ENCODE peak calls at places on chromosomes 1 and 21, in eight cellular contexts. One of them, this sample, is unnamed.
A peak's percentile ranks its signal among the peaks of the same experiment; 100 is the strongest.

GRCh38 chr21:45404726-45405270 is at the start of gene COL18A1:
- DNase-seq in cardiac muscle cell: peak; percentile 57
- DNase-seq in left ventricle myocardium inferior: peak; percentile 78
- DNase-seq in PC-9: no peak
- DNase-seq in hepatocyte: peak; percentile 88
- DNase-seq in lower lobe of right lung: peak; percentile 64
- DNase-seq in transverse colon: peak; percentile 29
- DNase-seq in neural progenitor cell: peak; percentile 90
- DNase-seq in this sample: no peak

GRCh38 chr1:157198619-157199420 is 60.6 kb upstream of the ETV3 start:
- DNase-seq in cardiac muscle cell: no peak
- DNase-seq in left ventricle myocardium inferior: no peak
- DNase-seq in PC-9: peak; percentile 41
- DNase-seq in hepatocyte: peak; percentile 71
- DNase-seq in lower lobe of right lung: peak; percentile 80
- DNase-seq in transverse colon: no peak
- DNase-seq in neural progenitor cell: no peak
- DNase-seq in this sample: no peak

GRCh38 chr1:208122612-208123358 is 121.4 kb downstream of the PLXNA2 start:
- DNase-seq in cardiac muscle cell: no peak
- DNase-seq in left ventricle myocardium inferior: no peak
- DNase-seq in PC-9: no peak
- DNase-seq in hepatocyte: no peak
- DNase-seq in lower lobe of right lung: no peak
- DNase-seq in transverse colon: no peak
- DNase-seq in neural progenitor cell: no peak
- DNase-seq in this sample: no peak

GRCh38 chr1:10309240-10310011 is 89.4 kb upstream of the PGD start:
- DNase-seq in cardiac muscle cell: no peak
- DNase-seq in left ventricle myocardium inferior: no peak
- DNase-seq in PC-9: no peak
- DNase-seq in hepatocyte: no peak
- DNase-seq in lower lobe of right lung: no peak
- DNase-seq in transverse colon: no peak
- DNase-seq in neural progenitor cell: no peak
- DNase-seq in this sample: no peak

GRCh38 chr21:22575165-22575584 is 1577.0 kb downstream of the NCAM2 start:
- DNase-seq in cardiac muscle cell: no peak
- DNase-seq in left ventricle myocardium inferior: no peak
- DNase-seq in PC-9: no peak
- DNase-seq in hepatocyte: peak; percentile 41
- DNase-seq in lower lobe of right lung: no peak
- DNase-seq in transverse colon: no peak
- DNase-seq in neural progenitor cell: peak; percentile 71
- DNase-seq in this sample: no peak

GRCh38 chr1:59455206-59455605 is 158.3 kb downstream of the FGGY start:
- DNase-seq in cardiac muscle cell: peak; percentile 50
- DNase-seq in left ventricle myocardium inferior: no peak
- DNase-seq in PC-9: peak; percentile 60
- DNase-seq in hepatocyte: no peak
- DNase-seq in lower lobe of right lung: no peak
- DNase-seq in transverse colon: no peak
- DNase-seq in neural progenitor cell: no peak
- DNase-seq in this sample: no peak

GRCh38 chr1:6423321-6423999 is 1.1 kb upstream of the ESPN start:
- DNase-seq in cardiac muscle cell: peak; percentile 49
- DNase-seq in left ventricle myocardium inferior: no peak
- DNase-seq in PC-9: peak; percentile 80
- DNase-seq in hepatocyte: peak; percentile 83
- DNase-seq in lower lobe of right lung: peak; percentile 79
- DNase-seq in transverse colon: peak; percentile 82
- DNase-seq in neural progenitor cell: peak; percentile 78
- DNase-seq in this sample: peak; percentile 52

GRCh38 chr1:224745388-224745787 is 129.3 kb downstream of the CNIH3 start:
- DNase-seq in cardiac muscle cell: no peak
- DNase-seq in left ventricle myocardium inferior: no peak
- DNase-seq in PC-9: no peak
- DNase-seq in hepatocyte: no peak
- DNase-seq in lower lobe of right lung: no peak
- DNase-seq in transverse colon: no peak
- DNase-seq in neural progenitor cell: no peak
- DNase-seq in this sample: no peak

GRCh38 chr1:205442051-205442721 is 13.7 kb downstream of the BLACAT1 start:
- DNase-seq in cardiac muscle cell: no peak
- DNase-seq in left ventricle myocardium inferior: no peak
- DNase-seq in PC-9: peak; percentile 90
- DNase-seq in hepatocyte: no peak
- DNase-seq in lower lobe of right lung: peak; percentile 62
- DNase-seq in transverse colon: no peak
- DNase-seq in neural progenitor cell: peak; percentile 82
- DNase-seq in this sample: no peak

GRCh38 chr1:205445653-205445955 is 10.2 kb downstream of the BLACAT1 start:
- DNase-seq in cardiac muscle cell: no peak
- DNase-seq in left ventricle myocardium inferior: no peak
- DNase-seq in PC-9: no peak
- DNase-seq in hepatocyte: no peak
- DNase-seq in lower lobe of right lung: no peak
- DNase-seq in transverse colon: no peak
- DNase-seq in neural progenitor cell: no peak
- DNase-seq in this sample: no peak

GRCh38 chr1:205444931-205445652 is 10.8 kb downstream of the BLACAT1 start:
- DNase-seq in cardiac muscle cell: peak; percentile 58
- DNase-seq in left ventricle myocardium inferior: no peak
- DNase-seq in PC-9: no peak
- DNase-seq in hepatocyte: no peak
- DNase-seq in lower lobe of right lung: no peak
- DNase-seq in transverse colon: peak; percentile 35
- DNase-seq in neural progenitor cell: peak; percentile 95
- DNase-seq in this sample: no peak

GRCh38 chr1:205443585-205444299 is 12.1 kb downstream of the BLACAT1 start:
- DNase-seq in cardiac muscle cell: no peak
- DNase-seq in left ventricle myocardium inferior: no peak
- DNase-seq in PC-9: no peak
- DNase-seq in hepatocyte: no peak
- DNase-seq in lower lobe of right lung: no peak
- DNase-seq in transverse colon: no peak
- DNase-seq in neural progenitor cell: no peak
- DNase-seq in this sample: no peak

DNA sequence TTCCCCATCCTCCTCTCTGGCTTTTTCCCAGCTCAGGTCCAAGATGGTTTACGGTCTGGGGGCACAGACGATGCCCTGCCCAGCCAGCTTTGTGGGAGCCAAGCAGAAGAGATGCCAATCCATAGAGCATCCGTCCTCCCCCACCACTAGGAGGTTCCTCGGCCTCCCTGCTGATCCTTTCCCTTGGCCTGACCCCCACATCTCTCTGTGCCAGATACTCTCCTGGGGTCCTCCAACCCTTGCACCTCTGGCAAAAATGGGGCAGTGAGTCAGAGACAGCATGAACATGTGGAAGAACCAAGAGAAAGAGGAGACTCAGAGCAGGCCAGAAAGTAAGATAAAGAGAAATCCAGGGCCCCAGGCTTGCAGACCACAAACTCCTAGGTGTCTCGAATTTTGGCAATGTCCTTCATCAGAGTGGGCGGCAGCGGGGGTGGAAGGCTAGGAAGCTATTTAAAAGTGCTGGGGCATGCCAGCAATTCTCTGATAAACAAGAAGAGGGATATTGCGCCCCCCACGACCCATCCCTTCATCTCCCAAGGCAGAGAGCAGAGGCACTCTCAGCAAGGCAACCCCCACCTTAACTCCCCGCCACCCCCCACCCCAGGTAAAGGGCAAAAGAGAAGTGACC is 11.4 kb downstream of the BLACAT1 start:
- DNase-seq in cardiac muscle cell: peak; percentile 45
- DNase-seq in left ventricle myocardium inferior: no peak
- DNase-seq in PC-9: no peak
- DNase-seq in hepatocyte: no peak
- DNase-seq in lower lobe of right lung: no peak
- DNase-seq in transverse colon: no peak
- DNase-seq in neural progenitor cell: no peak
- DNase-seq in this sample: no peak
- H3K27ac ChIP-seq in cardiac muscle cell: no peak overlapping the region
- H3K27ac ChIP-seq in left ventricle myocardium inferior: no peak overlapping the region
- H3K27ac ChIP-seq in PC-9: no peak overlapping the region
- H3K27ac ChIP-seq in hepatocyte: no peak overlapping the region
- H3K27ac ChIP-seq in lower lobe of right lung: no peak overlapping the region
- H3K27ac ChIP-seq in transverse colon: no peak overlapping the region
- H3K27ac ChIP-seq in neural progenitor cell: peak overlapping the region; percentile 82
- H3K27ac ChIP-seq in this sample: no peak overlapping the region

GRCh38 chr1:160520582-160520981 is 2.5 kb downstream of the SLAMF6 start:
- DNase-seq in cardiac muscle cell: no peak
- DNase-seq in left ventricle myocardium inferior: no peak
- DNase-seq in PC-9: no peak
- DNase-seq in hepatocyte: no peak
- DNase-seq in lower lobe of right lung: no peak
- DNase-seq in transverse colon: no peak
- DNase-seq in neural progenitor cell: no peak
- DNase-seq in this sample: no peak
- H3K4me3 ChIP-seq in cardiac muscle cell: no peak overlapping the region
- H3K4me3 ChIP-seq in left ventricle myocardium inferior: no peak overlapping the region
- H3K4me3 ChIP-seq in PC-9: no peak overlapping the region
- H3K4me3 ChIP-seq in hepatocyte: no peak overlapping the region
- H3K4me3 ChIP-seq in lower lobe of right lung: peak overlapping the region; percentile 38
- H3K4me3 ChIP-seq in transverse colon: no peak overlapping the region
- H3K4me3 ChIP-seq in neural progenitor cell: no peak overlapping the region
- H3K4me3 ChIP-seq in this sample: peak overlapping the region; percentile 51

GRCh38 chr1:4003846-4004505 is 103.9 kb upstream of the C1orf174 start:
- DNase-seq in cardiac muscle cell: no peak
- DNase-seq in left ventricle myocardium inferior: no peak
- DNase-seq in PC-9: no peak
- DNase-seq in hepatocyte: no peak
- DNase-seq in lower lobe of right lung: no peak
- DNase-seq in transverse colon: no peak
- DNase-seq in neural progenitor cell: no peak
- DNase-seq in this sample: no peak

GRCh38 chr1:4005431-4005830 is 105.4 kb upstream of the C1orf174 start:
- DNase-seq in cardiac muscle cell: no peak
- DNase-seq in left ventricle myocardium inferior: no peak
- DNase-seq in PC-9: no peak
- DNase-seq in hepatocyte: no peak
- DNase-seq in lower lobe of right lung: no peak
- DNase-seq in transverse colon: no peak
- DNase-seq in neural progenitor cell: no peak
- DNase-seq in this sample: no peak

GRCh38 chr1:4010284-4010683 is 110.2 kb upstream of the C1orf174 start:
- DNase-seq in cardiac muscle cell: no peak
- DNase-seq in left ventricle myocardium inferior: no peak
- DNase-seq in PC-9: no peak
- DNase-seq in hepatocyte: no peak
- DNase-seq in lower lobe of right lung: no peak
- DNase-seq in transverse colon: no peak
- DNase-seq in neural progenitor cell: no peak
- DNase-seq in this sample: no peak

GRCh38 chr1:4004635-4005430 is 104.8 kb upstream of the C1orf174 start:
- DNase-seq in cardiac muscle cell: no peak
- DNase-seq in left ventricle myocardium inferior: no peak
- DNase-seq in PC-9: no peak
- DNase-seq in hepatocyte: no peak
- DNase-seq in lower lobe of right lung: no peak
- DNase-seq in transverse colon: no peak
- DNase-seq in neural progenitor cell: no peak
- DNase-seq in this sample: no peak

DNA sequence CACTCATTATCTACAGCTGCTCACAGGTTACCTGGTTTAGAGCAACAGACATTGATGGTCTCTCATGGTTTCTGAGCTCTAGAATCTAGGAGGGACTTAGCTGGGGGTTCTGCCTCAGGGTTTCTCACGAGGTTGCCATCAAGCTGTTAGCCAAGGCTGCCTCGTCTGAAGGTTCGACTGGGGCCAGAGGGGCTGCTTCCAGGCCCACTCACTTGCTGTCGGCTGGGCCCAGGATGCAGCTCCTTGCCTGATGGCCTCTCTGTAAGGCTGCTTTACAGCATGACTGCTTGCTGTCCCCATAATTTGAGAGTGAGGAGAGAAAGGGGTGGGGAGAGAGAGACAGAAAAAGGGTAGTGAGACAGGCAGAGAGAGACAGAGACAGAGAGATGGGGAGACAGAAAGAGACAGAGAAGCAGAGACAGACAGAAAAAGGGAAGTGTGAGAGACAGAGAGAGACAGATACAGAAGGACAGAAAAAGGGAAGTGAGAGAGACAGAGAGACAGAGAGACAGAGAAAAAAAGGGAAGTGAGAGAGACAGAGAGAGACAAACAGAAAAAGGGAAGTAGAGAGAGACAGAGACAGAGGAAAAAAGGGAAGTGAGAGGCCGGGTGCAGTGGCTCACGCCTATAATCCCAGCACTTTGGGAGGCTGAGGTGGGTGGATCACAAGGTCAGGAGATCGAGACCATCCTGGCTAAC is 106.8 kb upstream of the C1orf174 start:
- DNase-seq in cardiac muscle cell: no peak
- DNase-seq in left ventricle myocardium inferior: no peak
- DNase-seq in PC-9: no peak
- DNase-seq in hepatocyte: no peak
- DNase-seq in lower lobe of right lung: no peak
- DNase-seq in transverse colon: no peak
- DNase-seq in neural progenitor cell: no peak
- DNase-seq in this sample: no peak
- H3K27ac ChIP-seq in cardiac muscle cell: no peak overlapping the region
- H3K27ac ChIP-seq in left ventricle myocardium inferior: no peak overlapping the region
- H3K27ac ChIP-seq in PC-9: no peak overlapping the region
- H3K27ac ChIP-seq in hepatocyte: no peak overlapping the region
- H3K27ac ChIP-seq in lower lobe of right lung: no peak overlapping the region
- H3K27ac ChIP-seq in transverse colon: no peak overlapping the region
- H3K27ac ChIP-seq in neural progenitor cell: no peak overlapping the region
- H3K27ac ChIP-seq in this sample: no peak overlapping the region

GRCh38 chr1:46807046-46807972 is 8.5 kb downstream of the CYP4B1 start:
- DNase-seq in cardiac muscle cell: no peak
- DNase-seq in left ventricle myocardium inferior: no peak
- DNase-seq in PC-9: peak; percentile 43
- DNase-seq in hepatocyte: no peak
- DNase-seq in lower lobe of right lung: no peak
- DNase-seq in transverse colon: no peak
- DNase-seq in neural progenitor cell: no peak
- DNase-seq in this sample: no peak

GRCh38 chr1:46804027-46804889 is 5.4 kb downstream of the CYP4B1 start:
- DNase-seq in cardiac muscle cell: no peak
- DNase-seq in left ventricle myocardium inferior: peak; percentile 61
- DNase-seq in PC-9: peak; percentile 94
- DNase-seq in hepatocyte: no peak
- DNase-seq in lower lobe of right lung: no peak
- DNase-seq in transverse colon: no peak
- DNase-seq in neural progenitor cell: no peak
- DNase-seq in this sample: no peak

GRCh38 chr1:46804926-46805325 is 6.1 kb downstream of the CYP4B1 start:
- DNase-seq in cardiac muscle cell: no peak
- DNase-seq in left ventricle myocardium inferior: no peak
- DNase-seq in PC-9: peak; percentile 73
- DNase-seq in hepatocyte: no peak
- DNase-seq in lower lobe of right lung: no peak
- DNase-seq in transverse colon: no peak
- DNase-seq in neural progenitor cell: no peak
- DNase-seq in this sample: no peak

GRCh38 chr1:46805755-46806154 is 6.9 kb downstream of the CYP4B1 start:
- DNase-seq in cardiac muscle cell: no peak
- DNase-seq in left ventricle myocardium inferior: no peak
- DNase-seq in PC-9: no peak
- DNase-seq in hepatocyte: no peak
- DNase-seq in lower lobe of right lung: no peak
- DNase-seq in transverse colon: no peak
- DNase-seq in neural progenitor cell: no peak
- DNase-seq in this sample: no peak

DNA sequence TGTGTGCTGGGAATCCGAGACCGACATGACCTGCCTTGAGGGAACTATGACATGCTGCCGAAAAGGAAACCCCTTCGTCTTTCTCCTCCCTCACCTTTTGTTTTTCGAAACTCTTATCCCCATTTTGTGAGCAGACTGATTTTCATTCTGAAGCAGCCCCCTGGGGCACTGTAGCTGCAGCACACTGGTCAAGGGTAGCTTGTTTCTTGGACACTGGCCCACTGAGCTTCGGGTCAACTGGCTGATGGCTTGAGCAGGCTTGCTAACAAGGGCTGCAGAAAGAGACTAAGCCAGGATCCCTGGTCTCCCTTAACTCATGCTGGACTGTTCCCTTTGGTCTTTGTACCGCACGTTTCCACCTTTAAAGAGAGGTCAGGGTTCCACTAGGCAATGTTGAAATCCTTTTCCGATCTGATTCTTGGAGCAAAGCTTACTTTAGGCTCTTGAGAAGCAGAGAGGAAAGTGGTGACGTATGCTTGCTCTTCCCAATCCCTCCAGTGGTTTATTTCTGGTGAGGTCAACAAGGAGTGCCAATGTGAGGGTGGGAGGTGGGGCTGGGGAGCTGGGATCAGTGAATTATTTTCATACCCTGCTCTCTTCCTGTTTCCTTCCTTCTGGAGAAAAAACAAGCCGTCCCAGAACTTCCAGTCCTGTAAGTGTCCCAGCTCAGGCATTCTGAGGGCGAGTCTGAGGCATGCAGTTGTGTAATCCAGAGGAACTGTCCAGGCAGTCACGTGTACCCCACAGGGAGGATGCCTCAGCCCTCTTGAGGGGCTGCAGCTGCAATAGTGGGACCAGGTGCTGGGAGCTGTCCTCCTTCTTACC is 7.6 kb downstream of the CYP4B1 start:
- DNase-seq in cardiac muscle cell: peak; percentile 23
- DNase-seq in left ventricle myocardium inferior: peak; percentile 79
- DNase-seq in PC-9: peak; percentile 82
- DNase-seq in hepatocyte: peak; percentile 44
- DNase-seq in lower lobe of right lung: peak; percentile 77
- DNase-seq in transverse colon: no peak
- DNase-seq in neural progenitor cell: no peak
- DNase-seq in this sample: no peak
- H3K4me3 ChIP-seq in cardiac muscle cell: no peak overlapping the region
- H3K4me3 ChIP-seq in left ventricle myocardium inferior: peak overlapping the region; percentile 67
- H3K4me3 ChIP-seq in PC-9: no peak overlapping the region
- H3K4me3 ChIP-seq in hepatocyte: no peak overlapping the region
- H3K4me3 ChIP-seq in lower lobe of right lung: peak overlapping the region; percentile 54
- H3K4me3 ChIP-seq in transverse colon: no peak overlapping the region
- H3K4me3 ChIP-seq in neural progenitor cell: no peak overlapping the region
- H3K4me3 ChIP-seq in this sample: no peak overlapping the region

This sample was measured in naive thymus-derived CD4-positive, alpha-beta T cell.